ENCODE peak calls at places on chromosomes 6 and 20, in seven cellular contexts. X is cardiac muscle cell; P is activated T-helper 1 cell treated with anti-CD3 and anti-CD28 coated beads, Interleukin-12 subunit alpha, Interleukin-12 subunit beta, Interleukin-2, Interleukin-4 antibody, amounts not matched to agents 30 ng/mL and 10 ng/mL and 1 ng/mL, durations not matched to agents 14 hours and 24 hours and 36 hours; B is AG08395; A is neural progenitor cell; J is KBM-7; H is activated CD4-positive, alpha-beta T cell treated with anti-CD3 and anti-CD28 coated beads, Interleukin-2, amount 10 ng/mL, durations not matched to agents 7 days and 5 days. I is an unnamed sample.

GRCh38 chr6:11764250-11764604 is 14.4 kb downstream of the ADTRP start:
- DNase-seq in X (no peak), P (no peak), B (no peak), A (no peak), J (no peak), H (no peak), I (no peak)

GRCh38 chr6:98539669-98540207 is 294.6 kb upstream of the POU3F2 start:
- DNase-seq in X (no peak), P (no peak), B (no peak), A (no peak), J (no peak), H (no peak), I (no peak)

GRCh38 chr6:3623451-3624267 is 127.9 kb downstream of the PXDC1 start:
- DNase-seq in X (no peak), P (no peak), B (no peak), A (no peak), J (no peak), H (no peak), I (no peak)

GRCh38 chr6:143457563-143458359 is 7.2 kb downstream of the PEX3 start:
- DNase-seq in X (peak; percentile 10), P (no peak), B (peak; percentile 12), A (no peak), J (no peak), H (no peak), I (no peak)

GRCh38 chr20:542777-543368 is 717 bp downstream of the CSNK2A1 start:
- DNase-seq in X (peak; percentile 24), P (no peak), B (no peak), A (peak; percentile 39), J (peak; percentile 45), H (peak; percentile 27), I (no peak)

GRCh38 chr20:64146936-64147451 is 17.3 kb upstream of the MYT1 start:
- DNase-seq in X (no peak), P (no peak), B (no peak), A (no peak), J (no peak), H (no peak), I (no peak)

GRCh38 chr6:156662025-156662445 is 115.1 kb upstream of the ARID1B start:
- DNase-seq in X (no peak), P (no peak), B (peak; percentile 76), A (peak; percentile 82), J (no peak), H (no peak), I (peak; percentile 30)

GRCh38 chr6:99522531-99522930 is 7.3 kb upstream of the USP45 start:
- DNase-seq in X (no peak), P (no peak), B (peak; percentile 3), A (no peak), J (no peak), H (no peak), I (no peak)

GRCh38 chr6:25006565-25007001 is 70.8 kb upstream of the RIPOR2 start:
- DNase-seq in X (no peak), P (peak; percentile 55), B (peak; percentile 39), A (no peak), J (peak; percentile 93), H (peak; percentile 66), I (peak; percentile 51)